ENCODE peak calls at places on chromosomes 5 and 9, in eight cellular contexts. M is astrocyte of the hippocampus, N is HFFc6, Y is nucleus accumbens, I is transverse colon, Z is NCI-H1105, C is type B pancreatic cell, Q is WTC11. K is an unnamed sample.

GRCh38 chr5:139833525-139833924 is 37.9 kb downstream of the PSD2 start:
- DNase-seq in C (no peak), I (no peak), M (no peak), Z (no peak), Q (no peak), N (no peak), Y (no peak), K (no peak)

GRCh38 chr5:1101991-1102713 is 9.7 kb downstream of the SLC12A7 start:
- DNase-seq in N (no peak), I (no peak), Z (no peak), Y (no peak), Q (peak; percentile 41), M (peak; percentile 34), C (no peak), K (peak; percentile 78)

GRCh38 chr5:5387789-5388188 is 34.7 kb upstream of the ICE1 start:
- DNase-seq in M (no peak), C (no peak), I (no peak), Z (no peak), Y (no peak), N (no peak), Q (no peak), K (no peak)

GRCh38 chr9:31071606-31072286 is 1312.7 kb upstream of the ACO1 start:
- DNase-seq in N (no peak), C (no peak), Y (no peak), Q (no peak), Z (no peak), M (no peak), I (no peak), K (no peak)

GRCh38 chr9:13758876-13759275 is 479.4 kb upstream of the MPDZ start:
- DNase-seq in Q (no peak), C (no peak), Y (no peak), Z (no peak), M (no peak), N (no peak), I (no peak), K (no peak)

GRCh38 chr5:176820937-176821336 is 10.6 kb downstream of the UNC5A start:
- DNase-seq in I (no peak), C (no peak), Z (no peak), Y (no peak), N (no peak), Q (no peak), M (no peak), K (no peak)

GRCh38 chr5:140235776-140236558 is 61.0 kb downstream of the CYSTM1 start:
- DNase-seq in Z (no peak), Y (no peak), N (no peak), I (no peak), Q (no peak), C (no peak), M (no peak), K (no peak)

GRCh38 chr9:71524996-71525580 is 243.2 kb downstream of the CEMIP2 start:
- DNase-seq in Q (no peak), Y (no peak), I (no peak), M (no peak), C (no peak), Z (no peak), N (no peak), K (no peak)

GRCh38 chr5:983568-983967 is 25.0 kb upstream of the NKD2 start:
- DNase-seq in C (no peak), Q (no peak), I (no peak), N (no peak), M (no peak), Z (no peak), Y (no peak), K (no peak)

GRCh38 chr5:87722286-87722685 is 309.6 kb upstream of the CCNH start:
- DNase-seq in C (no peak), N (no peak), I (no peak), Y (no peak), Z (no peak), Q (no peak), M (peak; percentile 71), K (no peak)

GRCh38 chr5:143454936-143455516 is 51.5 kb upstream of the NR3C1 start:
- DNase-seq in Z (peak; percentile 67), C (no peak), N (no peak), M (no peak), Y (no peak), Q (no peak), I (no peak), K (no peak)

GRCh38 chr9:130895481-130896232 is 955 bp downstream of the QRFP start:
- DNase-seq in Q (no peak), Z (no peak), N (no peak), Y (no peak), I (no peak), M (no peak), C (no peak), K (peak; percentile 71)

GRCh38 chr5:159805021-159805420 is 111.3 kb upstream of the ADRA1B start:
- DNase-seq in Q (no peak), N (no peak), C (no peak), M (peak; percentile 34), Z (no peak), I (peak; percentile 17), Y (no peak), K (no peak)

GRCh38 chr9:121288874-121289553 is 21.1 kb downstream of the GSN start:
- DNase-seq in Q (peak; percentile 58), Z (no peak), I (peak; percentile 65), M (peak; percentile 86), Y (peak; percentile 84), N (peak; percentile 73), C (no peak), K (peak; percentile 90)

GRCh38 chr9:105647595-105648349 is 14.5 kb upstream of the TAL2 start:
- DNase-seq in C (no peak), I (no peak), Q (no peak), Y (no peak), N (no peak), M (peak; percentile 50), Z (no peak), K (peak; percentile 78)

GRCh38 chr9:101229606-101230005 is 155.2 kb downstream of the BAAT start:
- DNase-seq in C (no peak), N (no peak), Q (no peak), I (no peak), M (no peak), Y (no peak), Z (peak; percentile 80), K (no peak)

GRCh38 chr9:88995627-88996026 is 4.4 kb downstream of the S1PR3 start:
- DNase-seq in Q (no peak), N (no peak), I (no peak), Y (no peak), C (peak; percentile 32), Z (no peak), M (no peak), K (no peak)

GRCh38 chr5:1004598-1005361 is 3.8 kb upstream of the NKD2 start:
- DNase-seq in Z (peak; percentile 20), I (peak; percentile 65), N (no peak), Y (no peak), C (peak; percentile 79), Q (peak; percentile 59), M (peak; percentile 71), K (peak; percentile 88)

GRCh38 chr9:32672478-32672877 is 37.0 kb upstream of the TAF1L start:
- DNase-seq in Z (no peak), I (no peak), C (no peak), N (no peak), Y (no peak), M (peak; percentile 37), Q (no peak), K (no peak)

GRCh38 chr5:11946317-11946716 is 42.1 kb upstream of the CTNND2 start:
- DNase-seq in Y (no peak), Z (no peak), M (no peak), N (no peak), C (no peak), I (no peak), Q (no peak), K (no peak)

GRCh38 chr5:151739939-151740335 is 18.5 kb downstream of the ATOX1 start:
- DNase-seq in N (peak; percentile 93), Q (no peak), Y (no peak), C (no peak), I (no peak), Z (no peak), M (no peak), K (no peak)

GRCh38 chr5:59583810-59584562 is 309.5 kb downstream of the PDE4D start:
- DNase-seq in Z (no peak), N (no peak), I (peak; percentile 36), Y (no peak), C (no peak), M (no peak), Q (no peak), K (no peak)

GRCh38 chr5:137498301-137498735 is 808 bp downstream of the SPOCK1 start:
- DNase-seq in I (no peak), C (no peak), N (peak; percentile 20), Q (peak; percentile 67), M (peak; percentile 73), Y (no peak), Z (no peak), K (peak; percentile 85)

GRCh38 chr5:73945505-73945904 is 319.5 kb downstream of the ARHGEF28 start:
- DNase-seq in Z (no peak), Q (peak; percentile 63), I (no peak), M (no peak), Y (no peak), C (no peak), N (no peak), K (peak; percentile 71)

GRCh38 chr9:136347472-136348256 is 15.9 kb downstream of the DNLZ start:
- DNase-seq in N (no peak), I (no peak), C (no peak), Y (no peak), Q (no peak), Z (no peak), M (peak; percentile 63), K (no peak)